ENCODE peak calls at places on chromosomes 2 and 18, in ten cellular contexts. F is thoracic aorta, S is astrocyte of the spinal cord, M is choroid plexus epithelial cell, C is hepatocyte, Z is HFFc6, X is GM23338, N is activated B cell treated with CpG ODN at 0.5 μM for 24 hours, T is psoas muscle, U is heart left ventricle. K is an unnamed sample.
A peak's percentile ranks its signal among the peaks of the same experiment; 100 is the strongest.

GRCh38 chr2:45006942-45007287 is 2.3 kb downstream of the SIX2 start:
- DNase-seq in F (no peak), U (no peak), X (no peak), S (no peak), C (no peak), N (no peak), T (no peak), M (no peak), Z (no peak), K (no peak)

GRCh38 chr18:69567813-69568488 is 167.3 kb downstream of the DOK6 start:
- DNase-seq in F (no peak), T (no peak), M (no peak), X (peak; percentile 59), Z (no peak), C (no peak), U (no peak), S (no peak), N (no peak), K (no peak)

GRCh38 chr18:24766376-24766775 is 305.9 kb downstream of the HRH4 start:
- DNase-seq in C (no peak), N (no peak), S (no peak), M (no peak), F (no peak), Z (peak; percentile 10), X (no peak), U (no peak), T (no peak), K (no peak)

GRCh38 chr2:225117061-225117716 is 74.9 kb upstream of the DOCK10 start:
- DNase-seq in M (no peak), U (no peak), N (no peak), S (peak; percentile 47), X (no peak), C (no peak), Z (no peak), T (no peak), F (no peak), K (no peak)

GRCh38 chr2:240179186-240179815 is 38.8 kb upstream of the OTOS start:
- DNase-seq in N (no peak), X (no peak), S (no peak), M (peak; percentile 3), C (no peak), Z (no peak), F (no peak), T (peak; percentile 36), U (no peak), K (no peak)

GRCh38 chr2:218230882-218231281 is 13.9 kb downstream of the ARPC2 start:
- DNase-seq in N (no peak), U (no peak), M (peak; percentile 83), F (no peak), Z (peak; percentile 30), X (peak; percentile 37), C (peak; percentile 76), T (no peak), S (peak; percentile 62), K (no peak)

GRCh38 chr2:118974103-118974911 is 32.3 kb downstream of the MARCO start:
- DNase-seq in N (no peak), C (peak; percentile 32), F (no peak), X (no peak), S (no peak), T (no peak), U (no peak), Z (peak; percentile 12), M (peak; percentile 15), K (no peak)

GRCh38 chr18:26104037-26104436 is 13.6 kb upstream of the SS18 start:
- DNase-seq in N (no peak), C (no peak), F (no peak), U (no peak), T (no peak), Z (no peak), X (no peak), M (no peak), S (no peak), K (no peak)

GRCh38 chr2:38263293-38263692 is 113.8 kb downstream of the ATL2 start:
- DNase-seq in Z (no peak), F (no peak), T (no peak), C (no peak), S (no peak), X (no peak), U (no peak), M (no peak), N (no peak), K (no peak)

GRCh38 chr2:230910546-230911135 is 14.4 kb downstream of the GPR55 start:
- DNase-seq in Z (no peak), F (no peak), U (no peak), C (no peak), M (no peak), X (no peak), N (no peak), S (no peak), T (no peak), K (no peak)

GRCh38 chr18:26307161-26307773 is 81.0 kb downstream of the TAF4B start:
- DNase-seq in F (no peak), U (no peak), M (peak; percentile 87), Z (peak; percentile 57), T (no peak), S (peak; percentile 69), C (peak; percentile 73), N (no peak), X (peak; percentile 76), K (no peak)

GRCh38 chr2:65357959-65358294 is 74.5 kb downstream of the SPRED2 start:
- DNase-seq in N (no peak), X (no peak), S (no peak), F (no peak), C (no peak), M (no peak), Z (no peak), T (no peak), U (no peak), K (no peak)

GRCh38 chr2:191818133-191818532 is 28.8 kb downstream of the CAVIN2 start:
- DNase-seq in C (no peak), S (no peak), N (no peak), T (no peak), U (no peak), Z (no peak), F (no peak), M (no peak), X (no peak), K (no peak)

GRCh38 chr2:106581755-106582430 is 94.7 kb downstream of the CD8B2 start:
- DNase-seq in C (peak; percentile 84), U (peak; percentile 35), X (peak; percentile 55), S (peak; percentile 49), M (peak; percentile 74), Z (peak; percentile 58), F (no peak), N (no peak), T (peak; percentile 66), K (peak; percentile 33)

GRCh38 chr2:71923143-71923525 is 224.5 kb downstream of the CYP26B1 start:
- DNase-seq in M (no peak), Z (peak; percentile 29), N (no peak), F (no peak), T (no peak), C (no peak), S (no peak), U (peak; percentile 2), X (no peak), K (no peak)

DNA sequence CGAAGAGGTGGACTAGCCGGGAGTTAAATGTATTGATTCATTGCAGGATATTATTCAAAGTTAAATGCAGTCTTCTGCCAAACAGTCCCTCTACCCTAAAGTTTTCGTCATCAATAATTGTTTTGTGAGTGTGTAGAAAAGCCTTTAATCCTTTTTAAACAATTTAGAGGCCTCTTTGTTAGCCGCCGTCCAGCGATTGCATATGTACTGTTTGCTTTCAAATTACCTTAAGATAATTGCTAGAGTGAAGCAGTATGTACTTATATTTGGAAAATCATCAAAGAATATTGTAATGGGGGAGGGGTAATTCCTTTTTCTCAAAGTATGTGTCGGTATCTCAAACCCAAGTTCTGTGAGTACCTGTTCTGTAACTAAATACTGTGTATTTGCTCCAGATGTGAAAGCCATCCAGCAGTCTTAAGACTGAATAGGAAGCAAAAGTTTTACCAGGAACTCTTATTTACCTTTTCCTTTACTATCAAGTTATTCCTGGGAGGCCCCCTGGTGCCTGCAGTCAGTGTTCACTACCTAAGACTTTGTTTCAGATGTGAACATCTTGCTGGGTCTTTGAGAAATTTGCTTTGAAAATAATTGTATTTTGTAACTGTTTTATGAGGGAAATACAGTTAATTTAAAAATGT is 1.5 kb downstream of the PPP1CB start:
- DNase-seq in N (no peak), F (no peak), M (peak; percentile 86), S (peak; percentile 90), Z (peak; percentile 58), T (peak; percentile 73), U (peak; percentile 55), C (peak; percentile 89), X (peak; percentile 49), K (no peak)
- TF ChIP-seq CTCF in N (no peak), F (peak; percentile 48), M (peak; percentile 70), S (peak; percentile 71), Z (peak; percentile 84), T (peak; percentile 65), U (peak; percentile 64), C (peak; percentile 75), X (peak; percentile 53), K (peak; percentile 63)

DNA sequence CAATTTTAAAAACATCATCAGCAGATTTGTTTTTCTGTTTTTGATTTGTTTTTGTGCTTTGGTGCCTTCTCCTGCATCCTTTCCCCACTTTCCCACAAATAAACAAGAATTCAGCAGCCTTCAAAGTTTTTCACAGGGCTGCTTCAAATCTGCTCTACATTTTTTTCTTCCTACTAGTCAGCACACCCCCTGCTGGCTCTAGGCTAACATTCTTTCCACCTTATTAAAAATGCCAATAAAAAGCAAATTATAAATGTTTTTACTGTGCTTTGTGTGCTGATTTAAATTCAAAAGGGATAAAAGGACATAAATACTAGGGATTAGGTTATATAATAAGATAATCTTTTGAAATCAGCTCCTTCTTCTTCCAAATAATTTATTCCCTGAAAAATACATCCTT is 6.2 kb upstream of the CNTNAP5 start:
- DNase-seq in C (peak; percentile 19), S (no peak), X (peak; percentile 14), M (peak; percentile 3), F (no peak), N (no peak), U (no peak), T (no peak), Z (no peak), K (no peak)
- TF ChIP-seq CTCF in C (peak; percentile 52), S (peak; percentile 4), X (peak; percentile 37), M (no peak), F (no peak), N (no peak), U (no peak), T (no peak), Z (no peak), K (peak; percentile 53)

DNA sequence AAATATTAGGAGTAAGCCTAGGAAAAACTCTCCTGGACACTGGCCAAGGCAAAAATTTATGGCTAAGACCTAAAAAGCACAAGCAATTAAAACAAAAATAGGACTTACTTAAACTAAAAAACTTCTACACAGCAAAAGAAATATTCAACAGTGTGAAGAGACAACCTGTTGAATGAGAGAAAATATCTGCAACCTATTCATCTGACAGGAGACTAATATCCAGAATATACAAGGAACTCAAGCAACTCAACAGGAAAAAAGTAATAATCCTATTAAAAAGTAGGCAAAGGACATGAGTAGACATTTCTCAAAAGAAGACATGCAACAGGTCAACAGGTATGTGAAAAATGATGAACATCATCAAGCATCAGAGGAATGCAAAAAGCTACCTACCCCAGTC is 431.1 kb downstream of the ZEB2 start:
- DNase-seq in S (no peak), T (no peak), C (no peak), X (no peak), F (no peak), M (no peak), U (no peak), N (no peak), Z (no peak), K (no peak)
- TF ChIP-seq CTCF in S (no peak), T (no peak), C (no peak), X (no peak), F (no peak), M (no peak), U (no peak), N (no peak), Z (no peak), K (no peak)

GRCh38 chr2:49490710-49491109 is 336.4 kb upstream of the FSHR start:
- DNase-seq in M (no peak), S (no peak), X (peak; percentile 91), U (no peak), N (no peak), F (no peak), T (no peak), C (peak; percentile 67), Z (no peak), K (no peak)
- TF ChIP-seq CTCF in M (peak; percentile 19), S (no peak), X (peak; percentile 84), U (peak; percentile 32), N (no peak), F (no peak), T (no peak), C (peak; percentile 46), Z (peak; percentile 42), K (peak; percentile 47)

K was measured in progenitor cell of endocrine pancreas.